ENCODE peak calls at places on chromosomes 3 and 15, in ten cellular contexts. W, H, O, B, R, J, I, V, D and G are unnamed samples. For H3K9me3, the result is how much of the 10 kb centered on the place peaks cover.

GRCh38 chr15:71069693-71070092 is 45.6 kb upstream of the THSD4 start:
- DNase-seq in W (no peak), H (no peak), O (no peak), B (no peak), R (no peak), J (no peak), I (no peak), V (no peak), D (no peak), G (no peak)

GRCh38 chr3:13105851-13106250 is 32.6 kb upstream of the IQSEC1 start:
- DNase-seq in W (peak), H (no peak), O (no peak), B (no peak), R (no peak), J (no peak), I (no peak), V (no peak), D (no peak), G (no peak)

GRCh38 chr3:177362646-177363045 is 165.4 kb upstream of the TBL1XR1 start:
- DNase-seq in W (no peak), H (no peak), O (no peak), B (no peak), R (no peak), J (no peak), I (no peak), V (peak), D (no peak), G (no peak)

GRCh38 chr15:98745179-98745578 is 96.8 kb downstream of the IGF1R start:
- DNase-seq in W (no peak), H (no peak), O (no peak), B (no peak), R (no peak), J (no peak), I (no peak), V (no peak), D (no peak), G (no peak)

GRCh38 chr15:96362759-96363678 is 32.5 kb downstream of the NR2F2 start:
- DNase-seq in W (no peak), H (no peak), O (no peak), B (no peak), R (no peak), J (no peak), I (no peak), V (no peak), D (no peak), G (no peak)

GRCh38 chr3:24773798-24774197 is 279.1 kb upstream of the THRB start:
- DNase-seq in W (peak), H (peak), O (no peak), B (peak), R (peak), J (no peak), I (peak), V (peak), D (peak), G (peak)

GRCh38 chr15:69226028-69226355 is 65.6 kb downstream of the GLCE start:
- DNase-seq in W (no peak), H (no peak), O (no peak), B (no peak), R (no peak), J (no peak), I (no peak), V (no peak), D (no peak), G (no peak)

GRCh38 chr15:41934843-41935242 is 37.5 kb downstream of the EHD4 start:
- DNase-seq in W (no peak), H (no peak), O (peak), B (no peak), R (no peak), J (peak), I (no peak), V (no peak), D (peak), G (peak)

GRCh38 chr15:83106994-83107840 is at the start of gene TM6SF1:
- DNase-seq in W (peak), H (no peak), O (no peak), B (peak), R (no peak), J (peak), I (no peak), V (no peak), D (no peak), G (peak)

GRCh38 chr15:70266412-70267089 is 168.8 kb upstream of the TLE3 start:
- DNase-seq in W (peak), H (no peak), O (no peak), B (no peak), R (peak), J (no peak), I (no peak), V (no peak), D (peak), G (peak)

GRCh38 chr3:127546970-127547733 is 43.4 kb downstream of the TPRA1 start:
- DNase-seq in W (no peak), H (no peak), O (no peak), B (no peak), R (peak), J (no peak), I (no peak), V (no peak), D (no peak), G (peak)

GRCh38 chr15:95921404-95921803 is 409.1 kb upstream of the NR2F2 start:
- DNase-seq in W (no peak), H (no peak), O (no peak), B (no peak), R (no peak), J (no peak), I (no peak), V (no peak), D (no peak), G (no peak)

GRCh38 chr3:169666501-169667379 is 3.2 kb upstream of the MECOM start:
- DNase-seq in W (no peak), H (no peak), O (no peak), B (no peak), R (no peak), J (no peak), I (no peak), V (no peak), D (no peak), G (no peak)

GRCh38 chr3:187256217-187256616 is 35.3 kb downstream of the MASP1 start:
- DNase-seq in W (no peak), H (no peak), O (no peak), B (no peak), R (no peak), J (no peak), I (no peak), V (no peak), D (no peak), G (no peak)

GRCh38 chr3:128482857-128483656 is 9.9 kb downstream of the GATA2 start:
- DNase-seq in W (peak), H (no peak), O (no peak), B (peak), R (peak), J (no peak), I (peak), V (no peak), D (peak), G (peak)

GRCh38 chr3:192571197-192571791 is 156.0 kb downstream of the FGF12 start:
- DNase-seq in W (peak), H (peak), O (no peak), B (peak), R (peak), J (no peak), I (peak), V (no peak), D (peak), G (peak)

GRCh38 chr3:172157566-172158258 is 118.3 kb downstream of the FNDC3B start:
- DNase-seq in W (no peak), H (no peak), O (no peak), B (no peak), R (no peak), J (no peak), I (no peak), V (no peak), D (no peak), G (no peak)

GRCh38 chr3:119810018-119810435 is 28.1 kb downstream of the NR1I2 start:
- DNase-seq in W (no peak), H (no peak), O (peak), B (peak), R (peak), J (peak), I (peak), V (peak), D (peak), G (peak)

GRCh38 chr3:156630081-156630772 is 44.2 kb upstream of the TIPARP start:
- DNase-seq in W (no peak), H (no peak), O (no peak), B (peak), R (no peak), J (no peak), I (peak), V (no peak), D (peak), G (no peak)

GRCh38 chr15:29107291-29107890 is 162.2 kb downstream of the NSMCE3 start:
- DNase-seq in W (peak), H (no peak), O (no peak), B (no peak), R (peak), J (peak), I (no peak), V (no peak), D (no peak), G (no peak)

GRCh38 chr3:45088959-45089358 is 57.2 kb downstream of the CDCP1 start:
- DNase-seq in W (no peak), H (no peak), O (no peak), B (no peak), R (no peak), J (no peak), I (no peak), V (no peak), D (no peak), G (no peak)

GRCh38 chr15:31024330-31024729 is 32.9 kb upstream of the MTMR10 start:
- DNase-seq in W (no peak), H (peak), O (no peak), B (peak), R (no peak), J (no peak), I (peak), V (no peak), D (peak), G (no peak)

GRCh38 chr3:64684715-64685261 is 3.0 kb downstream of the ADAMTS9 start:
- DNase-seq in W (peak), H (no peak), O (no peak), B (peak), R (peak), J (no peak), I (peak), V (no peak), D (peak), G (peak)

GRCh38 chr3:186598108-186598784 is 14.6 kb upstream of the AHSG start:
- DNase-seq in W (no peak), H (no peak), O (no peak), B (peak), R (peak), J (no peak), I (peak), V (no peak), D (peak), G (peak)

GRCh38 chr3:122774564-122774963 is 19.1 kb downstream of the HSPBAP1 start:
- DNase-seq in W (no peak), H (peak), O (no peak), B (peak), R (no peak), J (no peak), I (peak), V (peak), D (peak), G (no peak)

GRCh38 chr3:101310580-101311375 is 9.6 kb downstream of the IMPG2 start:
- DNase-seq in W (no peak), H (no peak), O (no peak), B (no peak), R (no peak), J (no peak), I (peak), V (no peak), D (peak), G (no peak)

GRCh38 chr3:111739241-111739952 is 119.7 kb upstream of the PHLDB2 start:
- DNase-seq in W (no peak), H (peak), O (no peak), B (peak), R (peak), J (no peak), I (peak), V (no peak), D (peak), G (peak)

GRCh38 chr3:123085293-123085949 is 18.6 kb downstream of the PDIA5 start:
- DNase-seq in W (no peak), H (no peak), O (no peak), B (no peak), R (no peak), J (no peak), I (no peak), V (no peak), D (no peak), G (no peak)

GRCh38 chr3:5045961-5046360 is 66.7 kb downstream of the BHLHE40 start:
- DNase-seq in W (no peak), H (no peak), O (no peak), B (no peak), R (no peak), J (no peak), I (no peak), V (no peak), D (no peak), G (no peak)

GRCh38 chr15:73225358-73226015 is 143.3 kb downstream of the HCN4 start:
- DNase-seq in W (no peak), H (peak), O (no peak), B (no peak), R (no peak), J (peak), I (no peak), V (no peak), D (no peak), G (no peak)

GRCh38 chr15:71093089-71094024 is 21.9 kb upstream of the THSD4 start:
- DNase-seq in W (no peak), H (peak), O (no peak), B (peak), R (no peak), J (no peak), I (peak), V (no peak), D (peak), G (no peak)

GRCh38 chr3:94568041-94568440 is 505.2 kb downstream of the NSUN3 start:
- DNase-seq in W (no peak), H (no peak), O (no peak), B (no peak), R (no peak), J (no peak), I (no peak), V (no peak), D (no peak), G (no peak)

GRCh38 chr3:19216669-19217337 is 68.5 kb downstream of the KCNH8 start:
- DNase-seq in W (peak), H (no peak), O (no peak), B (no peak), R (peak), J (no peak), I (no peak), V (no peak), D (no peak), G (peak)

GRCh38 chr15:79378394-79379158 is 53.6 kb upstream of the MINAR1 start:
- DNase-seq in W (no peak), H (peak), O (no peak), B (no peak), R (no peak), J (no peak), I (peak), V (no peak), D (no peak), G (no peak)

DNA sequence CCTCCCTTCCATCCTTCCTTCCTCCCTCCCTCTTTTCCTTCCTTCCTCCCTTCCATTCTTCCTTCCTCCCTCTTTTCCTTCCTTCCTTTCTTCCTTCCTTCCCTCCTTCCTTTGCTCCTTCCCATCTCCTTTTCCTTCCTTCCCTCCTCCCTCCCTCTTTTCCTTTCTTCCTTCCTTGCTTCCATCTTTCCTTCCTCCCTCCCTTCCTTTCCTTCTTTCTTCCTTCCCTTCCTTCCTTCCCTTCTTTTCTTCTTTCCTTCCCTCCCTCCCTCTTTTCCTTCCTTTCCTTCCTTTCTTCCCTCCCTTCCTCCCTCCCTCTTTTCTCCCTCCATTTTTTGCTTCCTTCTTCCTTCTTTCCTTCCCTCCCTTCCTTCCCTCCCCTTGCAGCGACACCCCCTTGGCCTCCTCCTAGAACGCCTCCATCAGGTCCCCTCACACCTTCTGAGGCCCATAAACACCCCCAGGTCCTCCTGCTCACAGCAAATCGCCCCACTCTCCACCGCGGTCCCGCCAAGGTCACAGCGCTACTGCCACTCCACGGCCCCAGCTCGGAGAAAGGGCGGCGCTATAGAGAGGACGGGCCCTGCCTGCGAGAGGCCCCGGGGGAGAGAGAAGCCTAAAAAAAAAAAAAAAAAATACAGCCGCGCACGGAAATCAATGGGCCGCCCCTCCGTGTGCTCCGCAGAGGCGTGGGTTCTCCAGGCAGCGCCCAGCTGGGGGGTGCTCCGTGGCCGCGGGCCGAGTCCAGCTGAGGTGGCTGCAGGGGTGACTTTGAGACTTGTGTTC is 328.2 kb downstream of the OCA2 start:
- DNase-seq in W (no peak), H (no peak), O (no peak), B (no peak), R (no peak), J (no peak), I (no peak), V (no peak), D (no peak), G (no peak)
- H3K9me3 ChIP-seq in W (under half), H (under half), O (under half), B (under half), R (under half), J (under half), I (under half), V (under half), D (under half), G (under half)

DNA sequence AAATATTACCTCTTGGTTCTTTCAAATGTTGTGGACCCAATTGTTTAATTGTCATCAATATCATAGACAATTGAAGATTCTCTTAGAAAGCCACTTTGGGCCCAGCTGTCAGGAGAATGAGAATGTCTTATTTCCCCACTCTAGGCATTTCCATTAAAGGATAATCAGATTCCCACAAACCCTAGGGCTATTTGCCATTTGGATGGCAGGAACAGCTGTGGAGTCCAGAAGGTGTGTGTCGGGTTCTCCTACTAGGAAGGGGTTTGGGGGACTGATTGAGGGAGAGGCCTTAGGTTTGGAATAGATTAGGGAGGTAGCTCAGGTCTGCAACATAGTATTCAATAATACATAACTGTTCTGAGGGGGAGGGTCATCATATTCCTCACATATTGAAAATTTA is 35.2 kb upstream of the PLSCR5 start:
- DNase-seq in W (no peak), H (no peak), O (no peak), B (no peak), R (no peak), J (no peak), I (no peak), V (no peak), D (no peak), G (no peak)
- H3K9me3 ChIP-seq in W (under half), H (under half), O (under half), B (under half), R (under half), J (under half), I (under half), V (under half), D (under half), G (under half)

DNA sequence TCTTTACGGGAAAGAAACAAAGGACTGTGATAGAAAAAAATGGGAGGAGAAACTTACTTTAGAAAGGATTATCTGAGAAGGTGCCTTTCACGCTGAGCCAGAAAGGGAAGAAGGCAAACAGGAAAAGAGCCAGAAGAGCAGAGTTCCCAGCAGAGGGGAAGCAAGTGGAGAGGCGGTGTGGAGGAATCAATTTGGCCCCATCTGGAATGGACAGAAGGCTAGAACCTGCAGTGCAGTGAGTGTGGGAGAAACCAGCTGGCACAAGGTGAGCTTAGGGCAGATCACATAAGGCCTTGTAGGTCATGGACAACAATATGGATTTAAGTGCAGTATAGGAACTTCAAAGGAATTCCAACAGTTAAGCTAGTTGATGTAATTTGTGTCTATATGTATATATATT is 20.9 kb downstream of the CHL1 start:
- DNase-seq in W (no peak), H (no peak), O (no peak), B (no peak), R (no peak), J (no peak), I (no peak), V (no peak), D (no peak), G (no peak)
- H3K9me3 ChIP-seq in W (under half), H (under half), O (under half), B (under half), R (under half), J (under half), I (under half), V (under half), D (under half), G (under half)

GRCh38 chr3:138544546-138544945 is 49.5 kb downstream of the CEP70 start:
- DNase-seq in W (no peak), H (no peak), O (no peak), B (no peak), R (no peak), J (no peak), I (no peak), V (no peak), D (no peak), G (no peak)

GRCh38 chr3:138547342-138547975 is 46.6 kb downstream of the CEP70 start:
- DNase-seq in W (no peak), H (no peak), O (no peak), B (no peak), R (no peak), J (no peak), I (no peak), V (no peak), D (no peak), G (no peak)

GRCh38 chr3:138539352-138539751 is 54.7 kb downstream of the CEP70 start:
- DNase-seq in W (no peak), H (no peak), O (no peak), B (no peak), R (no peak), J (no peak), I (no peak), V (no peak), D (no peak), G (no peak)

DNA sequence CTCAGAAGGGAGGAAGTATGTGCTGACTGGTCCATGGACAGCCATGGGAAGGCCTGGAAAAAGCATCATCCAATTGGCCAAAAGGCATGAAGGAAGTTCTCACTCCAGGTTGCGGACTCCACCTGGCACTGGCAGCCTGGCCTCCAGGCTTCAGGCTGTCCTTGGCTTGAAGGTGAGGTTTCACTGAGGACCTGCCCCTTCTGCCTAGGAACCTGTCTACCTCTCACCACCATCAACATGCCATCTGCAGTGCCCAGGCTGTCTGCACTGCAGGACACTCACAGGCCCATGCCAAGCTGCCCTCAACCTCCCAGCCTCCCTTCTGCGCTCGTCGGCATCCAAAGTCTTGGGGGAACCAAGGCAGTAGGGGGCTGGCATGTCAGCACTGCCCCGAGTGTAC is 51.1 kb downstream of the CEP70 start:
- DNase-seq in W (no peak), H (no peak), O (no peak), B (no peak), R (no peak), J (no peak), I (no peak), V (no peak), D (no peak), G (no peak)
- H3K9me3 ChIP-seq in W (under half), H (under half), O (under half), B (under half), R (under half), J (under half), I (under half), V (under half), D (under half), G (under half)

GRCh38 chr3:197567900-197568685 is 12.3 kb upstream of the BDH1 start:
- DNase-seq in W (no peak), H (no peak), O (no peak), B (no peak), R (no peak), J (no peak), I (no peak), V (no peak), D (no peak), G (no peak)
- H3K9me3 ChIP-seq in W (under half), H (under half), O (under half), B (under half), R (under half), J (under half), I (under half), V (under half), D (under half), G (under half)